ENCODE peak calls at places on chromosomes 4 and X, in five cellular contexts. One of them, this sample, is unnamed. For H3K36me3, the result is how much of the 10 kb centered on the place peaks cover.

GRCh38 chrX:140917354-140918115 is 84.9 kb upstream of the SPANXB1 start:
- DNase-seq in prostate gland: no peak
- DNase-seq in Peyer's patch: no peak
- DNase-seq in HCT116: no peak
- DNase-seq in suprapubic skin: no peak
- DNase-seq in this sample: no peak

GRCh38 chr4:111959202-111959601 is 186.1 kb upstream of the FAM241A start:
- DNase-seq in prostate gland: no peak
- DNase-seq in suprapubic skin: no peak
- DNase-seq in Peyer's patch: no peak
- DNase-seq in HCT116: peak
- DNase-seq in this sample: no peak

GRCh38 chrX:124217289-124218251 is 114.9 kb upstream of the TEX13D start:
- DNase-seq in suprapubic skin: no peak
- DNase-seq in Peyer's patch: no peak
- DNase-seq in prostate gland: no peak
- DNase-seq in HCT116: no peak
- DNase-seq in this sample: peak

GRCh38 chr4:95439896-95440295 is 108.9 kb downstream of the UNC5C start:
- DNase-seq in Peyer's patch: no peak
- DNase-seq in suprapubic skin: no peak
- DNase-seq in prostate gland: no peak
- DNase-seq in HCT116: no peak
- DNase-seq in this sample: no peak

GRCh38 chr4:103996637-103997036 is 276.9 kb upstream of the TACR3 start:
- DNase-seq in prostate gland: peak
- DNase-seq in suprapubic skin: no peak
- DNase-seq in Peyer's patch: no peak
- DNase-seq in HCT116: peak
- DNase-seq in this sample: peak

GRCh38 chr4:7941111-7942018 is 1.7 kb upstream of the AFAP1 start:
- DNase-seq in prostate gland: peak
- DNase-seq in Peyer's patch: no peak
- DNase-seq in HCT116: no peak
- DNase-seq in suprapubic skin: no peak
- DNase-seq in this sample: no peak

GRCh38 chr4:148926861-148927260 is 484.6 kb upstream of the NR3C2 start:
- DNase-seq in Peyer's patch: peak
- DNase-seq in prostate gland: no peak
- DNase-seq in HCT116: no peak
- DNase-seq in suprapubic skin: no peak
- DNase-seq in this sample: no peak

GRCh38 chr4:173301518-173302201 is 32.5 kb downstream of the HMGB2 start:
- DNase-seq in Peyer's patch: no peak
- DNase-seq in prostate gland: no peak
- DNase-seq in suprapubic skin: no peak
- DNase-seq in HCT116: peak
- DNase-seq in this sample: no peak

GRCh38 chrX:39956803-39957394 is 140.9 kb downstream of the BCOR start:
- DNase-seq in Peyer's patch: no peak
- DNase-seq in HCT116: no peak
- DNase-seq in suprapubic skin: no peak
- DNase-seq in prostate gland: no peak
- DNase-seq in this sample: no peak

GRCh38 chr4:142236268-142236667 is 599.9 kb downstream of the IL15 start:
- DNase-seq in Peyer's patch: no peak
- DNase-seq in suprapubic skin: no peak
- DNase-seq in HCT116: no peak
- DNase-seq in prostate gland: no peak
- DNase-seq in this sample: no peak

GRCh38 chrX:110402091-110402854 is 43.6 kb downstream of the RTL9 start:
- DNase-seq in prostate gland: no peak
- DNase-seq in HCT116: no peak
- DNase-seq in suprapubic skin: no peak
- DNase-seq in Peyer's patch: no peak
- DNase-seq in this sample: no peak

GRCh38 chrX:66144258-66144657 is 19.8 kb upstream of the HEPH start:
- DNase-seq in HCT116: no peak
- DNase-seq in prostate gland: no peak
- DNase-seq in Peyer's patch: no peak
- DNase-seq in suprapubic skin: no peak
- DNase-seq in this sample: no peak

GRCh38 chrX:40107291-40108083 is 9.7 kb upstream of the BCOR start:
- DNase-seq in prostate gland: peak
- DNase-seq in HCT116: peak
- DNase-seq in Peyer's patch: peak
- DNase-seq in suprapubic skin: no peak
- DNase-seq in this sample: peak

GRCh38 chrX:572490-573124 is 58.0 kb upstream of the SHOX start:
- DNase-seq in Peyer's patch: no peak
- DNase-seq in suprapubic skin: no peak
- DNase-seq in HCT116: no peak
- DNase-seq in prostate gland: no peak
- DNase-seq in this sample: no peak

GRCh38 chr4:112552668-112553067 is 36.7 kb upstream of the NEUROG2 start:
- DNase-seq in suprapubic skin: no peak
- DNase-seq in prostate gland: no peak
- DNase-seq in Peyer's patch: no peak
- DNase-seq in HCT116: peak
- DNase-seq in this sample: no peak

GRCh38 chr4:128688025-128688721 is 121.3 kb upstream of the JADE1 start:
- DNase-seq in HCT116: no peak
- DNase-seq in suprapubic skin: no peak
- DNase-seq in prostate gland: no peak
- DNase-seq in Peyer's patch: no peak
- DNase-seq in this sample: no peak

GRCh38 chr4:7955393-7955792 is 15.7 kb upstream of the AFAP1 start:
- DNase-seq in prostate gland: no peak
- DNase-seq in HCT116: no peak
- DNase-seq in suprapubic skin: no peak
- DNase-seq in Peyer's patch: no peak
- DNase-seq in this sample: no peak

GRCh38 chr4:3440011-3440410 is 1.8 kb upstream of the HGFAC start:
- DNase-seq in suprapubic skin: no peak
- DNase-seq in HCT116: no peak
- DNase-seq in Peyer's patch: no peak
- DNase-seq in prostate gland: no peak
- DNase-seq in this sample: no peak

GRCh38 chrX:18855919-18856644 is 127.8 kb downstream of the PHKA2 start:
- DNase-seq in prostate gland: no peak
- DNase-seq in suprapubic skin: no peak
- DNase-seq in HCT116: no peak
- DNase-seq in Peyer's patch: no peak
- DNase-seq in this sample: no peak

GRCh38 chr4:58301384-58301783 is 1191.2 kb upstream of the IGFBP7 start:
- DNase-seq in suprapubic skin: no peak
- DNase-seq in Peyer's patch: no peak
- DNase-seq in HCT116: no peak
- DNase-seq in prostate gland: no peak
- DNase-seq in this sample: peak

DNA sequence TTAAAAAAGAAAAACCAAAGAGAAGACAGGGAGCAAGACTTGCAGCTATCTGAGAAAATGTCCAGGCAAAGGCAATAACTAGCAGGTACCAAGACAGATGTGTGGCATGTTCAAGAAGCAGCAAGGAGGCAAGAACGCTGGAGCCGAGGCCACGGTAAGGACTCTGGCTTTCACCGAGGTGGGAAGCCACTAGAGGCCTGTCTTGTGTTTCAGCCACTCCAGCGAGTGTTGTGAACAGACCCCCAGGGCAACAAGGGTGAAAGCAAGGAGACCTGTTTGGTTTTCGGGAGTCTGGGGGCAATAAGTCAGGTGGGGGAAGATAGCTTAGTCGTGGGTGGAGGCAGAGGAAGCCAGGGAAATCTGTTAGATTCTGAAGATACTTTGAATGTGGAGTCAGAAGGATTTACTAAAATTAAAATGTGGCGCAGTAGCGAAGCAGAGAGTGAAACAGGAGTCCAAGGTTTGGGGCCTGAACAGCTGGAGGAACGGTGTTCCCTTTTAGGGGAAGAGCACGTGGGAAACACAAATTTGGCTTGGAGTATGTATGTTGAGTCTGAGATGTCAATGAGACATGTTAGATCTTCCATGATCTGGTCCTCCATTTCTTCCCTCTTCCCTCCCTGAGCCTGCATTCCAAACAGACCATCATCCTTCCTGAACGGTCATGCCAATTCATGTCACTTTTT is 3.1 kb downstream of the WDR1 start:
- DNase-seq in HCT116: no peak
- DNase-seq in Peyer's patch: no peak
- DNase-seq in prostate gland: no peak
- DNase-seq in suprapubic skin: no peak
- DNase-seq in this sample: no peak
- TF ChIP-seq POLR2A in HCT116: no peak
- TF ChIP-seq POLR2A in Peyer's patch: no peak
- TF ChIP-seq POLR2A in prostate gland: no peak
- TF ChIP-seq POLR2A in suprapubic skin: no peak
- TF ChIP-seq POLR2A in this sample: no peak

GRCh38 chrX:15815779-15816452 is 25.6 kb downstream of the ZRSR2 start:
- DNase-seq in HCT116: peak
- DNase-seq in suprapubic skin: no peak
- DNase-seq in prostate gland: no peak
- DNase-seq in Peyer's patch: no peak
- DNase-seq in this sample: peak

GRCh38 chrX:15816453-15816838 is 26.2 kb downstream of the ZRSR2 start:
- DNase-seq in suprapubic skin: no peak
- DNase-seq in HCT116: no peak
- DNase-seq in Peyer's patch: no peak
- DNase-seq in prostate gland: no peak
- DNase-seq in this sample: no peak

GRCh38 chrX:15816886-15817285 is 26.6 kb downstream of the ZRSR2 start:
- DNase-seq in HCT116: no peak
- DNase-seq in Peyer's patch: no peak
- DNase-seq in prostate gland: no peak
- DNase-seq in suprapubic skin: no peak
- DNase-seq in this sample: no peak

GRCh38 chrX:15822922-15823321 is 31.7 kb downstream of the AP1S2 start:
- DNase-seq in suprapubic skin: no peak
- DNase-seq in HCT116: no peak
- DNase-seq in prostate gland: no peak
- DNase-seq in Peyer's patch: no peak
- DNase-seq in this sample: no peak

GRCh38 chrX:15820106-15821073 is 30.1 kb downstream of the ZRSR2 start:
- DNase-seq in prostate gland: no peak
- DNase-seq in Peyer's patch: no peak
- DNase-seq in suprapubic skin: no peak
- DNase-seq in HCT116: no peak
- DNase-seq in this sample: no peak
- H3K36me3 ChIP-seq in prostate gland: under half
- H3K36me3 ChIP-seq in Peyer's patch: under half
- H3K36me3 ChIP-seq in suprapubic skin: under half
- H3K36me3 ChIP-seq in HCT116: under half
- H3K36me3 ChIP-seq in this sample: under half

GRCh38 chr4:99893991-99894981 is at the start of gene LAMTOR3:
- DNase-seq in Peyer's patch: peak
- DNase-seq in HCT116: peak
- DNase-seq in suprapubic skin: peak
- DNase-seq in prostate gland: peak
- DNase-seq in this sample: peak
- TF ChIP-seq POLR2A in Peyer's patch: peak
- TF ChIP-seq POLR2A in HCT116: peak
- TF ChIP-seq POLR2A in suprapubic skin: peak
- TF ChIP-seq POLR2A in prostate gland: peak
- TF ChIP-seq POLR2A in this sample: no peak

DNA sequence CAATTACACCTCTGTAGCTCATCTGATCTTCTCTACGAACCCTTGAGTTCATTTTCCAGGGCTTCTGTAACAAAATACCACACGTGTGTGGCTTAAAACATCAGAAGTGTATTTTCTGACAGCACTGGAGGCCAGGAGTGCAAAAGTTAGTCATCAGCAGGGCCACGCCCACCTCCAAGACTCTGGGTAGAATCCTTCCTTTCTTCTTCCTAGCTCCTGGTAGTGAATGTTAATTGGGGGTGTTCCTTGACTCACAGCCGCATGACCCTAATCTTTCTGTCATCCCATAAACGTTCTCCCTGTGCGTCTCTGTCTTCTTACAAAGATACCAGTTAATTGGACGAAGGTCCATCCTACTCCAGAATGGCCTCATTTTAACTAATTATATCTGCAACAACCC is 115.0 kb downstream of the TRIML1 start:
- DNase-seq in prostate gland: no peak
- DNase-seq in Peyer's patch: no peak
- DNase-seq in suprapubic skin: no peak
- DNase-seq in HCT116: no peak
- DNase-seq in this sample: no peak
- H3K36me3 ChIP-seq in prostate gland: under half
- H3K36me3 ChIP-seq in Peyer's patch: under half
- H3K36me3 ChIP-seq in suprapubic skin: under half
- H3K36me3 ChIP-seq in HCT116: under half
- H3K36me3 ChIP-seq in this sample: under half

DNA sequence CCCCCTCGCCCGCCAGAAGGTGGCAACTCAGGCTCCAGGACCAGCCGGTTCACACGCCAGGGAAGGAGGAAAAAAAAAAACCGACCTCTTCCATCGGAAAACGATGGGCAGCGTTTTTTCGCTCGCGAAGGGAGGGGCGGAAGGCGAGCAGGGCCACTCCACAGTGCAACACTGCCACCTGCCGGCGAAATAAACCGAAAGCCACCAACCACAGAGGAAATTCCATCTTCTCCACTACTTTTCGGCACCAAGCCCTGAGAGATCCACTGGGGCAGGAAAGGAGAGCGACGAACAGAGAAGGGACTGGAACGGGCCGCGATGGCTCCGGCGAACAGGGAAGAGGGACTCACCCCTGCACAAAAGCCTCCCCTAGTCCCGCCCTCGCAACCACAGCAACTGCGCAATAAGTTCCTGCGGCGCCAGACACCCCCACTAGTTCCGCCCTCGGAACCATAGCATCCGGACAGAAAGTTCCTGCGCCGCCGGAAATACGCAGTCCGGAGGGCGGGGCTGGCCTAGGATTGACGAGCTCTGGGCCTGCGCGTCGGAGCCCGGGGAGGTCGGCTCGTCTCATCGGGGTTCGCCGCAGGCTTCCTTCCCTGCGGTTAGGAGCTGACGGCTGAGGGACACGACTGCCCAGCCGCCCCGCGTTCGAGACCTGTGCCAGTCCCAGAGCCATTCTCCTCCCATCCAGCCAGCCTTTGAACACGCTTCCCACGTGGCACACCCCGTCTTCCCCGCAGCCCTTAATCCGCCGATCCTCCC is 23.4 kb downstream of the FAM156A start:
- DNase-seq in HCT116: peak
- DNase-seq in suprapubic skin: peak
- DNase-seq in prostate gland: peak
- DNase-seq in Peyer's patch: peak
- DNase-seq in this sample: peak
- TF ChIP-seq POLR2A in HCT116: peak
- TF ChIP-seq POLR2A in suprapubic skin: peak
- TF ChIP-seq POLR2A in prostate gland: peak
- TF ChIP-seq POLR2A in Peyer's patch: peak
- TF ChIP-seq POLR2A in this sample: no peak

GRCh38 chr4:147737623-147738022 is 5.7 kb downstream of the ARHGAP10 start:
- DNase-seq in HCT116: no peak
- DNase-seq in Peyer's patch: no peak
- DNase-seq in prostate gland: no peak
- DNase-seq in suprapubic skin: no peak
- DNase-seq in this sample: no peak
- H3K36me3 ChIP-seq in HCT116: under half
- H3K36me3 ChIP-seq in Peyer's patch: under half
- H3K36me3 ChIP-seq in prostate gland: under half
- H3K36me3 ChIP-seq in suprapubic skin: under half
- H3K36me3 ChIP-seq in this sample: under half